ENCODE peak calls at places on chromosomes 12 and 14, in nine cellular contexts. V is AG04450; M is Caki2; N is A549; A is kidney tubule cell; U is lung; X is stimulated activated CD8-positive, alpha-beta memory T cell treated with anti-CD3 and anti-CD28 coated beads, Interleukin-12 subunit alpha, Interleukin-12 subunit beta, amount 100 ng/mL, for 1 hour; B is progenitor cell of endocrine pancreas; S is astrocyte of the spinal cord. J is an unnamed sample.
A peak's percentile ranks its signal among the peaks of the same experiment; 100 is the strongest.

GRCh38 chr14:87063181-87063580 is 929.8 kb downstream of the GALC start:
- DNase-seq in X (no peak), B (no peak), N (no peak), U (no peak), S (no peak), M (no peak), V (no peak), A (no peak), J (no peak)

GRCh38 chr12:24118675-24119074 is 169.2 kb upstream of the SOX5 start:
- DNase-seq in A (no peak), B (no peak), U (no peak), S (no peak), M (no peak), X (no peak), V (no peak), N (no peak), J (no peak)

GRCh38 chr12:32047846-32048245 is 58.8 kb upstream of the BICD1 start:
- DNase-seq in S (no peak), N (no peak), A (no peak), V (no peak), X (no peak), B (no peak), M (no peak), U (no peak), J (no peak)

GRCh38 chr12:103858953-103859601 is 18.0 kb upstream of the NT5DC3 start:
- DNase-seq in B (no peak), M (peak; percentile 89), U (peak; percentile 59), S (peak; percentile 98), V (peak; percentile 93), A (peak; percentile 97), N (peak; percentile 73), X (no peak), J (peak; percentile 96)

GRCh38 chr12:130320553-130320952 is 17.1 kb upstream of the PIWIL1 start:
- DNase-seq in X (no peak), V (no peak), A (no peak), S (no peak), U (no peak), B (no peak), N (no peak), M (no peak), J (no peak)

GRCh38 chr14:22283000-22283399 is 306.0 kb downstream of the DAD1 start:
- DNase-seq in N (no peak), S (no peak), M (no peak), B (no peak), V (no peak), U (no peak), X (no peak), A (no peak), J (no peak)

GRCh38 chr12:93139028-93139665 is 210.1 kb upstream of the EEA1 start:
- DNase-seq in V (no peak), N (no peak), S (no peak), M (peak; percentile 50), U (no peak), A (peak; percentile 88), B (no peak), X (no peak), J (peak; percentile 71)

GRCh38 chr14:32800320-32800719 is 138.4 kb upstream of the NPAS3 start:
- DNase-seq in N (no peak), S (no peak), X (no peak), B (no peak), V (no peak), A (no peak), M (no peak), U (no peak), J (no peak)

GRCh38 chr12:39532448-39532847 is 87.2 kb downstream of the ABCD2 start:
- DNase-seq in U (no peak), S (no peak), M (no peak), V (no peak), N (no peak), B (no peak), A (no peak), X (no peak), J (no peak)

GRCh38 chr12:59710964-59711363 is 115.1 kb downstream of the SLC16A7 start:
- DNase-seq in V (no peak), M (no peak), B (no peak), N (no peak), A (no peak), X (no peak), S (no peak), U (no peak), J (no peak)

GRCh38 chr14:63759454-63759853 is 31.6 kb upstream of the SGPP1 start:
- DNase-seq in M (no peak), N (no peak), B (no peak), X (no peak), V (no peak), S (peak; percentile 4), U (no peak), A (no peak), J (no peak)

GRCh38 chr12:26195641-26196423 is 459 bp downstream of the SSPN start:
- DNase-seq in U (peak; percentile 41), M (peak; percentile 45), V (no peak), B (peak; percentile 46), A (peak; percentile 63), S (peak; percentile 61), N (peak; percentile 7), X (no peak), J (no peak)

GRCh38 chr14:76133103-76133502 is 18.6 kb upstream of the GPATCH2L start:
- DNase-seq in M (peak; percentile 9), A (peak; percentile 21), V (no peak), X (no peak), U (no peak), S (peak; percentile 30), N (no peak), B (peak; percentile 39), J (no peak)

GRCh38 chr12:80033457-80033856 is 65.9 kb upstream of the OTOGL start:
- DNase-seq in M (no peak), S (peak; percentile 74), A (peak; percentile 17), N (no peak), X (no peak), B (no peak), V (peak; percentile 50), U (no peak), J (peak; percentile 14)

GRCh38 chr14:97442363-97442762 is 645.2 kb downstream of the VRK1 start:
- DNase-seq in V (no peak), N (no peak), U (no peak), B (no peak), M (no peak), S (no peak), X (no peak), A (no peak), J (no peak)

GRCh38 chr12:100554608-100555077 is 18.8 kb upstream of the GAS2L3 start:
- DNase-seq in X (no peak), M (peak; percentile 86), A (peak; percentile 88), S (peak; percentile 89), U (no peak), B (peak; percentile 27), V (peak; percentile 72), N (peak; percentile 68), J (peak; percentile 59)

GRCh38 chr12:15532364-15532977 is 210.2 kb downstream of the PTPRO start:
- DNase-seq in V (peak; percentile 50), X (peak; percentile 6), S (peak; percentile 76), U (no peak), M (peak; percentile 65), A (peak; percentile 78), N (peak; percentile 44), B (no peak), J (peak; percentile 19)